ENCODE peak calls at places on chromosome 5, in ten cellular contexts. K is hepatocyte, C is endodermal cell, D is astrocyte of the spinal cord, U is GM20000, B is MCF 10A, R is AG10803, X is dorsolateral prefrontal cortex, L is gastrocnemius medialis, G is tibial nerve. I is an unnamed sample.

GRCh38 chr5:173333900-173334685 is 5.9 kb upstream of the STC2 start:
- DNase-seq in K (no peak), C (no peak), D (peak), U (no peak), B (peak), R (peak), X (no peak), L (no peak), G (no peak), I (peak)

GRCh38 chr5:143569213-143569663 is 165.8 kb upstream of the NR3C1 start:
- DNase-seq in K (no peak), C (no peak), D (peak), U (no peak), B (peak), R (peak), X (no peak), L (no peak), G (peak), I (peak)

GRCh38 chr5:87851603-87852002 is 417.0 kb downstream of the TMEM161B start:
- DNase-seq in K (no peak), C (no peak), D (no peak), U (no peak), B (no peak), R (no peak), X (no peak), L (no peak), G (no peak), I (no peak)

GRCh38 chr5:5795074-5795779 is 372.8 kb downstream of the ICE1 start:
- DNase-seq in K (no peak), C (no peak), D (no peak), U (no peak), B (no peak), R (no peak), X (no peak), L (peak), G (no peak), I (peak)

GRCh38 chr5:12392246-12392645 is 488.0 kb upstream of the CTNND2 start:
- DNase-seq in K (no peak), C (no peak), D (peak), U (no peak), B (no peak), R (no peak), X (no peak), L (no peak), G (no peak), I (no peak)

GRCh38 chr5:112417931-112418358 is 1.1 kb downstream of the EPB41L4A start:
- DNase-seq in K (peak), C (peak), D (peak), U (peak), B (peak), R (no peak), X (peak), L (no peak), G (no peak), I (peak)

GRCh38 chr5:103098993-103099392 is 20.9 kb downstream of the GIN1 start:
- DNase-seq in K (no peak), C (no peak), D (no peak), U (no peak), B (no peak), R (no peak), X (no peak), L (no peak), G (no peak), I (peak)

GRCh38 chr5:132254321-132254977 is 3.0 kb upstream of the PDLIM4 start:
- DNase-seq in K (no peak), C (peak), D (no peak), U (no peak), B (peak), R (no peak), X (no peak), L (no peak), G (peak), I (no peak)

GRCh38 chr5:83313431-83313830 is 158.1 kb upstream of the VCAN start:
- DNase-seq in K (peak), C (no peak), D (peak), U (no peak), B (no peak), R (peak), X (no peak), L (no peak), G (no peak), I (peak)

DNA sequence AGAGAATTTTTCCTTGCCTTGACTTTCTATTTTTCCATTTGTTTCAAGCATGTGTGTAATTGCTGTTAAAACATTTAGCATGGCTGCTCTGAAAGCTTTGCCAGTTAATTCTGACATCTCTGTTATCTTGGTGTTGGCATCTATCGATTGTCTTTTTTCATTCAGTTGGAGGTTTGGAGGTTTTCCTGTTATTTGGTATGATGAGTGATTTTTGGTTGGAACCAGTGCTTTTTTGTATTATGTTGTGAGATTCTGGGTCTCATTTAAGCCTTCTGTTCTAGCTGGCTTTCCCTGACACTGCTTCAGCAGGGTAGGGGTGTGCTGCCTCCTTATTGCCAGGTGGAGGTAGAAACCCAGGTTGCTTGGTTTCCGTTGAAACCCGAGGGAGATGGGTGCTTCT is 40.9 kb upstream of the DHFR start:
- DNase-seq in K (no peak), C (no peak), D (no peak), U (no peak), B (no peak), R (no peak), X (no peak), L (no peak), G (no peak), I (no peak)
- TF ChIP-seq CTCF in K (no peak), C (no peak), D (no peak), U (no peak), B (no peak), R (no peak), X (no peak), L (no peak), G (no peak), I (no peak)

DNA sequence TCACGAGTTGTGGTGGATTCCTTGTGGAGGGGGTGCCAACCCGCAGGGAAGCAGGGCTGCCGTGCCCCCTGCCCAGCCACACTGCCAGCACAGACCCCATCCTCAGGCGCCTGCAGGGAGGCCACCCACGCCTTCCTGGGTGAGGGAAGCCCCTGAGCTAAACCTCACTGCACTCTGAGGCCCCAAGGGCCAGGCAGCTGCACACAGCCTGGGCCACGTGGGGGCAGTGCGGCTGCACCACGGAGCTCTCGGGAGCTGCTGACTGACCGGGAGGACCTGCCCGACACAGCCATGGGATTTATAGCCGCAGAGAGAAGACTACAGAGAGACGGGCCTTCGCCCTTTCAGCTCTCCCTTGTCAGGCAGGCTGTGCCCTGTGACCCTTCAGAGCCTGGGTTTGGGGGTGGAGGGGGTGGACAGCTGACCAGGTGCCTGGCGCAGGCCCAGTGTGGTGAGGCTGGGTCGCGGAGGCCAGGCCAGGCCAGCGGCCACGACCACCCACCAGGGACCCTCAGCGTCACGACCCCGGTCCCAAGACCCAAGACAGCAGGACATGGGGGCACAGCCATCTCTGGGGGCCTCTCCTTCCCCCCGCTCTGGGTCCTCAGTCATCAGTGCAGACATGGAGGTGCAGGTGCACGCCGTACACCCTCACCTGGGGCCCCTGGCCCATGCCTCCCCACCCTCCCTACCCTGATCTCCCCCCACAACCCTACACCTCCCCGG is 4.3 kb upstream of the AHRR start:
- DNase-seq in K (peak), C (peak), D (peak), U (peak), B (peak), R (peak), X (peak), L (no peak), G (no peak), I (peak)
- TF ChIP-seq CTCF in K (peak), C (peak), D (peak), U (peak), B (peak), R (peak), X (peak), L (no peak), G (peak), I (peak)

GRCh38 chr5:123089572-123089970 is 530 bp downstream of the PRDM6 start:
- DNase-seq in K (peak), C (peak), D (peak), U (peak), B (peak), R (peak), X (no peak), L (no peak), G (no peak), I (peak)
- TF ChIP-seq CTCF in K (no peak), C (no peak), D (no peak), U (no peak), B (no peak), R (no peak), X (no peak), L (no peak), G (no peak), I (no peak)

DNA sequence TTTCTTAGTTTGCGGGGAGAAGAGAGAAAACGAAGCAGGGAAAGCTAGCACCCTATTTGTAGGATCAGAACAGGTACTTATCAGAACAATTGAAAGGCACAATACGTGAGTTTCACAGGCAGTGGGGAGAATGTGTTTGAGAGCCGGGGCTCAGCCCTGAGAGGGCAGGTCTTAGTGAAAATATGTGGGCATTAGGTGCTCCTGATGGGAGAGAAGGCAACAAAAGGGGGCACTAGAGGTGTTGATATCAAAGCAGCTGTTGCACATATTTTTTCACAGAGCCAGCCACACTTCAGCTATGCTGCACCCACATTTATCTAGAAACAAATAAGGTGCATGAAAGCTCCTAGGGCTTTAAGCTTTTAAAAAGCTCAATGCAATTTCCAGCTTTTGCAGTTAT is 99.7 kb upstream of the MAN2A1 start:
- DNase-seq in K (no peak), C (peak), D (no peak), U (no peak), B (no peak), R (peak), X (no peak), L (no peak), G (no peak), I (no peak)
- TF ChIP-seq CTCF in K (no peak), C (peak), D (no peak), U (no peak), B (no peak), R (peak), X (peak), L (no peak), G (no peak), I (no peak)